ENCODE peak calls at places on chromosomes 5 and 9, in four cellular contexts. F is neuronal stem cell, E is GM23248, Z is A549. T is an unnamed sample. For H3K9me3, the result is how much of the 10 kb centered on the place peaks cover.

GRCh38 chr5:66745297-66745696 is 149.1 kb downstream of the MAST4 start:
- DNase-seq in F (no peak), E (no peak), Z (no peak), T (no peak)

GRCh38 chr5:133445744-133446143 is 166.6 kb downstream of the FSTL4 start:
- DNase-seq in F (no peak), E (no peak), Z (no peak), T (no peak)

GRCh38 chr5:179206366-179206765 is 138.9 kb downstream of the ADAMTS2 start:
- DNase-seq in F (no peak), E (no peak), Z (no peak), T (no peak)

GRCh38 chr5:130871346-130872086 is 293.5 kb downstream of the HINT1 start:
- DNase-seq in F (no peak), E (peak), Z (peak), T (peak)

GRCh38 chr9:18720691-18721090 is 246.7 kb downstream of the ADAMTSL1 start:
- DNase-seq in F (no peak), E (peak), Z (no peak), T (no peak)

GRCh38 chr9:33151007-33151557 is 16.1 kb downstream of the B4GALT1 start:
- DNase-seq in F (no peak), E (peak), Z (peak), T (no peak)

GRCh38 chr9:10232352-10232930 is 380.4 kb downstream of the PTPRD start:
- DNase-seq in F (no peak), E (peak), Z (no peak), T (no peak)

GRCh38 chr9:32618261-32618660 is 17.2 kb downstream of the TAF1L start:
- DNase-seq in F (no peak), E (no peak), Z (no peak), T (no peak)

GRCh38 chr9:107438211-107439030 is 51.1 kb downstream of the KLF4 start:
- DNase-seq in F (no peak), E (no peak), Z (no peak), T (peak)

GRCh38 chr9:122005597-122005996 is 87.5 kb downstream of the TTLL11 start:
- DNase-seq in F (no peak), E (peak), Z (peak), T (no peak)

GRCh38 chr5:51495672-51496071 is 112.4 kb downstream of the ISL1 start:
- DNase-seq in F (peak), E (peak), Z (no peak), T (no peak)

GRCh38 chr5:165149439-165149838 is 1644.0 kb downstream of the MAT2B start:
- DNase-seq in F (no peak), E (no peak), Z (no peak), T (no peak)

GRCh38 chr9:130333041-130334040 is 67.8 kb downstream of the HMCN2 start:
- DNase-seq in F (no peak), E (no peak), Z (no peak), T (no peak)

GRCh38 chr9:89508951-89509607 is 11.2 kb upstream of the SEMA4D start:
- DNase-seq in F (no peak), E (no peak), Z (no peak), T (no peak)

GRCh38 chr5:148740966-148741742 is 85.3 kb upstream of the ADRB2 start:
- DNase-seq in F (peak), E (peak), Z (peak), T (no peak)

GRCh38 chr5:32876791-32877190 is 165.7 kb downstream of the NPR3 start:
- DNase-seq in F (no peak), E (no peak), Z (no peak), T (no peak)
- H3K9me3 ChIP-seq in F (under half), E (under half), Z (under half), T (under half)

GRCh38 chr5:74519161-74519571 is 121.4 kb downstream of the ENC1 start:
- DNase-seq in F (no peak), E (no peak), Z (peak), T (no peak)

GRCh38 chr5:74514888-74515551 is 125.5 kb downstream of the ENC1 start:
- DNase-seq in F (no peak), E (no peak), Z (no peak), T (no peak)

GRCh38 chr5:74519679-74520078 is 120.8 kb downstream of the ENC1 start:
- DNase-seq in F (no peak), E (no peak), Z (no peak), T (no peak)

GRCh38 chr5:74517700-74518099 is 122.8 kb downstream of the ENC1 start:
- DNase-seq in F (no peak), E (peak), Z (no peak), T (no peak)

GRCh38 chr5:74516217-74516636 is 124.3 kb downstream of the ENC1 start:
- DNase-seq in F (no peak), E (peak), Z (peak), T (peak)
- H3K9me3 ChIP-seq in F (under half), E (under half), Z (under half), T (under half)

DNA sequence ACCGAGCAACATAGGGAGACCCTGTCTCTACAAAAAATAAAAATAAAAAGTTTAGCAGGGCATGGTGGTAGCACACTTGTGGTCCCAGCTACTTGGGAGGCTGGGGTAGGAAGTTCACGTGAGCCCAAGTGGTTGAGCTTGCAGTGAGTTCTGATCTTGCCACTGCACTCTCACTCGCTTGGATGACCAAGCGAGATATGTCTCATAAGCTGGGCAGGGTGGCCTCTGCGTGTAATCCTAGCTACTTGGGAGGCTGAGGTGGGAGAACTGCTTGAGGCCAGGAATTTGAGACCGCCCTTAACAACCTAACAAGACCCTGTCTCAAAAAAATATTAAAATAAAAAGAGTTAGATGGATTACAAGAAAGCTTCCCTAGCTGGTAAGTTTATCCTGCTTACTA is 32.5 kb downstream of the RASA1 start:
- DNase-seq in F (no peak), E (no peak), Z (no peak), T (no peak)
- H3K9me3 ChIP-seq in F (under half), E (under half), Z (under half), T (under half)

GRCh38 chr5:1429066-1429465 is 16.2 kb downstream of the SLC6A3 start:
- DNase-seq in F (no peak), E (no peak), Z (no peak), T (no peak)
- H3K9me3 ChIP-seq in F (under half), E (under half), Z (under half), T (under half)

GRCh38 chr5:56516034-56516433 is 282.9 kb upstream of the ANKRD55 start:
- DNase-seq in F (no peak), E (no peak), Z (no peak), T (no peak)
- H3K9me3 ChIP-seq in F (under half), E (under half), Z (under half), T (under half)

GRCh38 chr9:30970186-30970585 is 1414.3 kb upstream of the ACO1 start:
- DNase-seq in F (no peak), E (no peak), Z (no peak), T (no peak)
- H3K9me3 ChIP-seq in F (under half), E (under half), Z (under half), T (under half)

GRCh38 chr9:113926211-113926610 is 50.1 kb downstream of the ZNF618 start:
- DNase-seq in F (no peak), E (no peak), Z (no peak), T (no peak)
- H3K9me3 ChIP-seq in F (half or more), E (under half), Z (under half), T (under half)

GRCh38 chr5:158458086-158458485 is 599.1 kb upstream of the CLINT1 start:
- DNase-seq in F (no peak), E (no peak), Z (no peak), T (no peak)
- H3K9me3 ChIP-seq in F (under half), E (under half), Z (under half), T (under half)

T was measured in NT2/D1.